ENCODE peak calls at places on chromosomes 7 and 10, in four cellular contexts. One of them, this sample, is unnamed.

GRCh38 chr7:27364344-27364758 is 121.7 kb downstream of the EVX1 start:
- DNase-seq in HT1080: peak
- DNase-seq in epithelial cell of proximal tubule: peak
- DNase-seq in left ventricle myocardium superior: peak
- DNase-seq in this sample: no peak

GRCh38 chr7:157021893-157022680 is 11.6 kb upstream of the MNX1 start:
- DNase-seq in epithelial cell of proximal tubule: no peak
- DNase-seq in HT1080: no peak
- DNase-seq in left ventricle myocardium superior: no peak
- DNase-seq in this sample: no peak

GRCh38 chr10:116470768-116471415 is 43.2 kb downstream of the PNLIPRP3 start:
- DNase-seq in HT1080: peak
- DNase-seq in epithelial cell of proximal tubule: no peak
- DNase-seq in left ventricle myocardium superior: no peak
- DNase-seq in this sample: no peak

GRCh38 chr10:72063703-72064391 is 24.5 kb downstream of the SPOCK2 start:
- DNase-seq in HT1080: no peak
- DNase-seq in epithelial cell of proximal tubule: no peak
- DNase-seq in left ventricle myocardium superior: no peak
- DNase-seq in this sample: no peak

GRCh38 chr7:41170466-41170865 is 532.4 kb downstream of the INHBA start:
- DNase-seq in HT1080: no peak
- DNase-seq in epithelial cell of proximal tubule: no peak
- DNase-seq in left ventricle myocardium superior: no peak
- DNase-seq in this sample: no peak

GRCh38 chr10:34298371-34298818 is 516.7 kb downstream of the PARD3 start:
- DNase-seq in epithelial cell of proximal tubule: no peak
- DNase-seq in left ventricle myocardium superior: no peak
- DNase-seq in HT1080: no peak
- DNase-seq in this sample: no peak

GRCh38 chr10:2858452-2858851 is 208.9 kb upstream of the PFKP start:
- DNase-seq in HT1080: no peak
- DNase-seq in epithelial cell of proximal tubule: no peak
- DNase-seq in left ventricle myocardium superior: no peak
- DNase-seq in this sample: no peak

GRCh38 chr7:96739609-96740008 is 30.0 kb upstream of the SEM1 start:
- DNase-seq in HT1080: no peak
- DNase-seq in epithelial cell of proximal tubule: no peak
- DNase-seq in left ventricle myocardium superior: no peak
- DNase-seq in this sample: no peak

GRCh38 chr10:12019343-12019971 is 23.2 kb downstream of the UPF2 start:
- DNase-seq in left ventricle myocardium superior: no peak
- DNase-seq in HT1080: no peak
- DNase-seq in epithelial cell of proximal tubule: no peak
- DNase-seq in this sample: no peak

GRCh38 chr7:148814938-148815559 is 69.0 kb downstream of the EZH2 start:
- DNase-seq in HT1080: no peak
- DNase-seq in epithelial cell of proximal tubule: no peak
- DNase-seq in left ventricle myocardium superior: no peak
- DNase-seq in this sample: no peak

GRCh38 chr7:6533893-6534804 is 17.1 kb downstream of the GRID2IP start:
- DNase-seq in HT1080: no peak
- DNase-seq in left ventricle myocardium superior: no peak
- DNase-seq in epithelial cell of proximal tubule: no peak
- DNase-seq in this sample: no peak

GRCh38 chr10:74888947-74889661 is 62.7 kb downstream of the KAT6B start:
- DNase-seq in HT1080: peak
- DNase-seq in left ventricle myocardium superior: no peak
- DNase-seq in epithelial cell of proximal tubule: peak
- DNase-seq in this sample: no peak

GRCh38 chr7:70736715-70737460 is 395.1 kb upstream of the GALNT17 start:
- DNase-seq in HT1080: peak
- DNase-seq in left ventricle myocardium superior: no peak
- DNase-seq in epithelial cell of proximal tubule: peak
- DNase-seq in this sample: no peak

GRCh38 chr10:124736491-124737136 is 7.6 kb downstream of the FAM53B start:
- DNase-seq in left ventricle myocardium superior: peak
- DNase-seq in epithelial cell of proximal tubule: no peak
- DNase-seq in HT1080: no peak
- DNase-seq in this sample: no peak

GRCh38 chr7:7943951-7944350 is 24.6 kb upstream of the GLCCI1 start:
- DNase-seq in epithelial cell of proximal tubule: no peak
- DNase-seq in HT1080: no peak
- DNase-seq in left ventricle myocardium superior: no peak
- DNase-seq in this sample: no peak

GRCh38 chr7:120373174-120373573 is 100.2 kb downstream of the KCND2 start:
- DNase-seq in HT1080: peak
- DNase-seq in epithelial cell of proximal tubule: no peak
- DNase-seq in left ventricle myocardium superior: no peak
- DNase-seq in this sample: no peak

GRCh38 chr7:85031475-85031874 is 155.4 kb downstream of the SEMA3D start:
- DNase-seq in left ventricle myocardium superior: no peak
- DNase-seq in HT1080: no peak
- DNase-seq in epithelial cell of proximal tubule: no peak
- DNase-seq in this sample: no peak

GRCh38 chr7:77532247-77532646 is 4.8 kb upstream of the PTPN12 start:
- DNase-seq in HT1080: no peak
- DNase-seq in left ventricle myocardium superior: no peak
- DNase-seq in epithelial cell of proximal tubule: no peak
- DNase-seq in this sample: no peak

GRCh38 chr10:52541082-52541481 is 227.0 kb downstream of the DKK1 start:
- DNase-seq in epithelial cell of proximal tubule: no peak
- DNase-seq in left ventricle myocardium superior: no peak
- DNase-seq in HT1080: no peak
- DNase-seq in this sample: no peak

GRCh38 chr7:157850481-157851444 is 514.0 kb downstream of the DNAJB6 start:
- DNase-seq in epithelial cell of proximal tubule: no peak
- DNase-seq in HT1080: no peak
- DNase-seq in left ventricle myocardium superior: no peak
- DNase-seq in this sample: no peak

GRCh38 chr10:116796910-116797513 is 52.3 kb upstream of the ENO4 start:
- DNase-seq in HT1080: peak
- DNase-seq in left ventricle myocardium superior: peak
- DNase-seq in epithelial cell of proximal tubule: no peak
- DNase-seq in this sample: peak

GRCh38 chr10:117217196-117217761 is 20.0 kb downstream of the KCNK18 start:
- DNase-seq in left ventricle myocardium superior: no peak
- DNase-seq in HT1080: no peak
- DNase-seq in epithelial cell of proximal tubule: no peak
- DNase-seq in this sample: no peak

GRCh38 chr10:18204050-18204449 is 63.8 kb downstream of the CACNB2 start:
- DNase-seq in epithelial cell of proximal tubule: no peak
- DNase-seq in HT1080: no peak
- DNase-seq in left ventricle myocardium superior: no peak
- DNase-seq in this sample: no peak

GRCh38 chr7:87110778-87111177 is 41.5 kb upstream of the DMTF1 start:
- DNase-seq in epithelial cell of proximal tubule: no peak
- DNase-seq in HT1080: peak
- DNase-seq in left ventricle myocardium superior: no peak
- DNase-seq in this sample: no peak

GRCh38 chr10:120508393-120508792 is 51.4 kb downstream of the PLPP4 start:
- DNase-seq in left ventricle myocardium superior: no peak
- DNase-seq in HT1080: peak
- DNase-seq in epithelial cell of proximal tubule: peak
- DNase-seq in this sample: no peak

GRCh38 chr7:84042110-84042539 is 152.5 kb downstream of the SEMA3A start:
- DNase-seq in epithelial cell of proximal tubule: peak
- DNase-seq in left ventricle myocardium superior: no peak
- DNase-seq in HT1080: peak
- DNase-seq in this sample: no peak

GRCh38 chr7:106284516-106285050 is at the start of gene NAMPT:
- DNase-seq in left ventricle myocardium superior: peak
- DNase-seq in HT1080: no peak
- DNase-seq in epithelial cell of proximal tubule: no peak
- DNase-seq in this sample: peak

GRCh38 chr7:131948434-131949053 is 392.1 kb upstream of the PODXL start:
- DNase-seq in epithelial cell of proximal tubule: no peak
- DNase-seq in HT1080: peak
- DNase-seq in left ventricle myocardium superior: peak
- DNase-seq in this sample: no peak

GRCh38 chr10:62582804-62583208 is 208.6 kb downstream of the ZNF365 start:
- DNase-seq in left ventricle myocardium superior: peak
- DNase-seq in HT1080: peak
- DNase-seq in epithelial cell of proximal tubule: no peak
- DNase-seq in this sample: no peak

GRCh38 chr7:86469680-86470295 is 173.9 kb upstream of the GRM3 start:
- DNase-seq in left ventricle myocardium superior: no peak
- DNase-seq in epithelial cell of proximal tubule: peak
- DNase-seq in HT1080: peak
- DNase-seq in this sample: no peak

GRCh38 chr10:2978111-2978510 is 89.2 kb upstream of the PFKP start:
- DNase-seq in epithelial cell of proximal tubule: no peak
- DNase-seq in left ventricle myocardium superior: no peak
- DNase-seq in HT1080: peak
- DNase-seq in this sample: peak

GRCh38 chr10:4656576-4657194 is 169.3 kb upstream of the AKR1E2 start:
- DNase-seq in left ventricle myocardium superior: peak
- DNase-seq in epithelial cell of proximal tubule: no peak
- DNase-seq in HT1080: peak
- DNase-seq in this sample: peak

GRCh38 chr7:15007507-15007906 is 105.0 kb upstream of the DGKB start:
- DNase-seq in epithelial cell of proximal tubule: peak
- DNase-seq in left ventricle myocardium superior: no peak
- DNase-seq in HT1080: no peak
- DNase-seq in this sample: no peak

GRCh38 chr10:44424298-44424697 is 39.4 kb upstream of the CXCL12 start:
- DNase-seq in HT1080: no peak
- DNase-seq in left ventricle myocardium superior: no peak
- DNase-seq in epithelial cell of proximal tubule: no peak
- DNase-seq in this sample: no peak

GRCh38 chr7:28955723-28956607 is 2.2 kb downstream of the TRIL start:
- DNase-seq in epithelial cell of proximal tubule: no peak
- DNase-seq in left ventricle myocardium superior: peak
- DNase-seq in HT1080: no peak
- DNase-seq in this sample: no peak

GRCh38 chr7:132752431-132752830 is 176.2 kb upstream of the PLXNA4 start:
- DNase-seq in HT1080: no peak
- DNase-seq in epithelial cell of proximal tubule: no peak
- DNase-seq in left ventricle myocardium superior: no peak
- DNase-seq in this sample: no peak

GRCh38 chr7:151114151-151115090 is 28.1 kb downstream of the AGAP3 start:
- DNase-seq in epithelial cell of proximal tubule: no peak
- DNase-seq in HT1080: no peak
- DNase-seq in left ventricle myocardium superior: no peak
- DNase-seq in this sample: no peak